ENCODE peak calls at places on chromosome 10, in four cellular contexts. One of them, this sample, is unnamed.

GRCh38 chr10:86521620-86522384 is at the start of gene WAPL:
- DNase-seq in fibroblast of lung: peak
- DNase-seq in MM.1S: peak
- DNase-seq in mammary epithelial cell: peak
- DNase-seq in this sample: peak

GRCh38 chr10:103661198-103661950 is 167.9 kb downstream of the NEURL1 start:
- DNase-seq in fibroblast of lung: peak
- DNase-seq in MM.1S: no peak
- DNase-seq in mammary epithelial cell: peak
- DNase-seq in this sample: no peak

GRCh38 chr10:988667-989545 is 672 bp downstream of the GTPBP4 start:
- DNase-seq in fibroblast of lung: peak
- DNase-seq in MM.1S: no peak
- DNase-seq in mammary epithelial cell: peak
- DNase-seq in this sample: peak

GRCh38 chr10:33288127-33288526 is 46.3 kb downstream of the NRP1 start:
- DNase-seq in fibroblast of lung: no peak
- DNase-seq in MM.1S: no peak
- DNase-seq in mammary epithelial cell: no peak
- DNase-seq in this sample: no peak

GRCh38 chr10:43393606-43394360 is 15.2 kb downstream of the HNRNPF start:
- DNase-seq in fibroblast of lung: no peak
- DNase-seq in MM.1S: no peak
- DNase-seq in mammary epithelial cell: no peak
- DNase-seq in this sample: no peak

GRCh38 chr10:97547889-97548485 is 24.6 kb upstream of the ANKRD2 start:
- DNase-seq in fibroblast of lung: peak
- DNase-seq in MM.1S: no peak
- DNase-seq in mammary epithelial cell: no peak
- DNase-seq in this sample: no peak

GRCh38 chr10:49609283-49610014 is 661 bp upstream of the SLC18A3 start:
- DNase-seq in fibroblast of lung: no peak
- DNase-seq in MM.1S: no peak
- DNase-seq in mammary epithelial cell: no peak
- DNase-seq in this sample: no peak

GRCh38 chr10:82968533-82968932 is 1093.5 kb downstream of the NRG3 start:
- DNase-seq in fibroblast of lung: no peak
- DNase-seq in MM.1S: no peak
- DNase-seq in mammary epithelial cell: no peak
- DNase-seq in this sample: no peak

GRCh38 chr10:17220652-17221100 is 7.4 kb upstream of the VIM start:
- DNase-seq in fibroblast of lung: peak
- DNase-seq in MM.1S: no peak
- DNase-seq in mammary epithelial cell: no peak
- DNase-seq in this sample: no peak

GRCh38 chr10:78963074-78964034 is 105.4 kb upstream of the ZMIZ1 start:
- DNase-seq in fibroblast of lung: peak
- DNase-seq in MM.1S: no peak
- DNase-seq in mammary epithelial cell: peak
- DNase-seq in this sample: no peak

GRCh38 chr10:93672022-93672678 is 30.2 kb downstream of the FRA10AC1 start:
- DNase-seq in fibroblast of lung: no peak
- DNase-seq in MM.1S: no peak
- DNase-seq in mammary epithelial cell: no peak
- DNase-seq in this sample: no peak

GRCh38 chr10:72226418-72227027 is 10.4 kb upstream of the ASCC1 start:
- DNase-seq in fibroblast of lung: no peak
- DNase-seq in MM.1S: no peak
- DNase-seq in mammary epithelial cell: no peak
- DNase-seq in this sample: no peak

GRCh38 chr10:61894150-61894549 is 7.3 kb upstream of the ARID5B start:
- DNase-seq in fibroblast of lung: peak
- DNase-seq in MM.1S: no peak
- DNase-seq in mammary epithelial cell: no peak
- DNase-seq in this sample: no peak

GRCh38 chr10:68604441-68604840 is 44.3 kb downstream of the TET1 start:
- DNase-seq in fibroblast of lung: peak
- DNase-seq in MM.1S: no peak
- DNase-seq in mammary epithelial cell: no peak
- DNase-seq in this sample: no peak

GRCh38 chr10:108801775-108802516 is 1121.4 kb downstream of the XPNPEP1 start:
- DNase-seq in fibroblast of lung: peak
- DNase-seq in MM.1S: no peak
- DNase-seq in mammary epithelial cell: no peak
- DNase-seq in this sample: no peak

GRCh38 chr10:131947631-131948347 is 33.9 kb downstream of the BNIP3 start:
- DNase-seq in fibroblast of lung: peak
- DNase-seq in MM.1S: no peak
- DNase-seq in mammary epithelial cell: peak
- DNase-seq in this sample: no peak

GRCh38 chr10:116465541-116465940 is 37.9 kb downstream of the PNLIPRP3 start:
- DNase-seq in fibroblast of lung: no peak
- DNase-seq in MM.1S: peak
- DNase-seq in mammary epithelial cell: no peak
- DNase-seq in this sample: no peak

GRCh38 chr10:12589271-12589670 is 239.9 kb downstream of the CAMK1D start:
- DNase-seq in fibroblast of lung: no peak
- DNase-seq in MM.1S: no peak
- DNase-seq in mammary epithelial cell: no peak
- DNase-seq in this sample: no peak

GRCh38 chr10:19710600-19710999 is 105.6 kb upstream of the PLXDC2 start:
- DNase-seq in fibroblast of lung: no peak
- DNase-seq in MM.1S: no peak
- DNase-seq in mammary epithelial cell: no peak
- DNase-seq in this sample: no peak

GRCh38 chr10:20834825-20835224 is 62.3 kb downstream of the NEBL start:
- DNase-seq in fibroblast of lung: no peak
- DNase-seq in MM.1S: no peak
- DNase-seq in mammary epithelial cell: no peak
- DNase-seq in this sample: no peak

GRCh38 chr10:65950075-65950474 is 975.8 kb upstream of the LRRTM3 start:
- DNase-seq in fibroblast of lung: no peak
- DNase-seq in MM.1S: no peak
- DNase-seq in mammary epithelial cell: peak
- DNase-seq in this sample: peak

GRCh38 chr10:29659770-29660097 is 25.0 kb upstream of the SVIL start:
- DNase-seq in fibroblast of lung: no peak
- DNase-seq in MM.1S: no peak
- DNase-seq in mammary epithelial cell: no peak
- DNase-seq in this sample: no peak

GRCh38 chr10:43689007-43689491 is 40.4 kb upstream of the ZNF32 start:
- DNase-seq in fibroblast of lung: no peak
- DNase-seq in MM.1S: no peak
- DNase-seq in mammary epithelial cell: no peak
- DNase-seq in this sample: no peak

GRCh38 chr10:109306698-109307097 is 616.6 kb downstream of the XPNPEP1 start:
- DNase-seq in fibroblast of lung: peak
- DNase-seq in MM.1S: no peak
- DNase-seq in mammary epithelial cell: no peak
- DNase-seq in this sample: no peak

GRCh38 chr10:67224553-67224952 is 298.7 kb downstream of the LRRTM3 start:
- DNase-seq in fibroblast of lung: no peak
- DNase-seq in MM.1S: no peak
- DNase-seq in mammary epithelial cell: no peak
- DNase-seq in this sample: no peak

GRCh38 chr10:72563327-72563932 is 62.4 kb downstream of the MICU1 start:
- DNase-seq in fibroblast of lung: no peak
- DNase-seq in MM.1S: peak
- DNase-seq in mammary epithelial cell: peak
- DNase-seq in this sample: no peak

GRCh38 chr10:103040424-103040823 is 122.3 kb downstream of the CNNM2 start:
- DNase-seq in fibroblast of lung: peak
- DNase-seq in MM.1S: no peak
- DNase-seq in mammary epithelial cell: peak
- DNase-seq in this sample: no peak

GRCh38 chr10:103855424-103855823 is at the start of gene SH3PXD2A:
- DNase-seq in fibroblast of lung: peak
- DNase-seq in MM.1S: no peak
- DNase-seq in mammary epithelial cell: no peak
- DNase-seq in this sample: no peak

GRCh38 chr10:131573256-131574215 is 262.0 kb upstream of the TCERG1L start:
- DNase-seq in fibroblast of lung: no peak
- DNase-seq in MM.1S: no peak
- DNase-seq in mammary epithelial cell: no peak
- DNase-seq in this sample: no peak

GRCh38 chr10:50988792-50989191 is 85.5 kb upstream of the PRKG1 start:
- DNase-seq in fibroblast of lung: peak
- DNase-seq in MM.1S: peak
- DNase-seq in mammary epithelial cell: no peak
- DNase-seq in this sample: peak

GRCh38 chr10:130300608-130301025 is 164.4 kb downstream of the GLRX3 start:
- DNase-seq in fibroblast of lung: no peak
- DNase-seq in MM.1S: no peak
- DNase-seq in mammary epithelial cell: no peak
- DNase-seq in this sample: no peak

GRCh38 chr10:117374506-117375359 is 507 bp downstream of the PDZD8 start:
- DNase-seq in fibroblast of lung: peak
- DNase-seq in MM.1S: peak
- DNase-seq in mammary epithelial cell: no peak
- DNase-seq in this sample: peak

DNA sequence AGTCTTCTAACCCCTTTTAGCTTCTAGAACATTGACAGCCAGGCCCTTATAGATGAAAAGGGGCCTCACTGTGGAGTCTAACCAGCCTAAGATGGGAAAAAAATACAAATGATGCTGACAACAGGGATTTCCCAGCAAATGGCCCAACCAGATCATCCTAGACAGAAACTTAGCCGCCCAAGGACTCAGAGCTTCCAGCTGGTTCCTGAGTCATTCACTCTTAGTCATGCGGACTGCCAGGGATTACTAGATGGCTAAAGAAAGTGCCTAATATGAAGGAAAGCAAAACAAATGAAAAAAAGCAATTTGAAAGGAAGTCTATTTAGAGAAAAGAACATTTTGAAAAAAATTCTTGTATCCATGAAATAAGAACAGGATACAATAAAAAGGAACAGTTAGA is 23.7 kb downstream of the TSPAN14 start:
- DNase-seq in fibroblast of lung: peak
- DNase-seq in MM.1S: no peak
- DNase-seq in mammary epithelial cell: peak
- DNase-seq in this sample: no peak
- H3K4me2 ChIP-seq in fibroblast of lung: no peak
- H3K4me2 ChIP-seq in MM.1S: no peak
- H3K4me2 ChIP-seq in mammary epithelial cell: no peak
- H3K4me2 ChIP-seq in this sample: no peak

DNA sequence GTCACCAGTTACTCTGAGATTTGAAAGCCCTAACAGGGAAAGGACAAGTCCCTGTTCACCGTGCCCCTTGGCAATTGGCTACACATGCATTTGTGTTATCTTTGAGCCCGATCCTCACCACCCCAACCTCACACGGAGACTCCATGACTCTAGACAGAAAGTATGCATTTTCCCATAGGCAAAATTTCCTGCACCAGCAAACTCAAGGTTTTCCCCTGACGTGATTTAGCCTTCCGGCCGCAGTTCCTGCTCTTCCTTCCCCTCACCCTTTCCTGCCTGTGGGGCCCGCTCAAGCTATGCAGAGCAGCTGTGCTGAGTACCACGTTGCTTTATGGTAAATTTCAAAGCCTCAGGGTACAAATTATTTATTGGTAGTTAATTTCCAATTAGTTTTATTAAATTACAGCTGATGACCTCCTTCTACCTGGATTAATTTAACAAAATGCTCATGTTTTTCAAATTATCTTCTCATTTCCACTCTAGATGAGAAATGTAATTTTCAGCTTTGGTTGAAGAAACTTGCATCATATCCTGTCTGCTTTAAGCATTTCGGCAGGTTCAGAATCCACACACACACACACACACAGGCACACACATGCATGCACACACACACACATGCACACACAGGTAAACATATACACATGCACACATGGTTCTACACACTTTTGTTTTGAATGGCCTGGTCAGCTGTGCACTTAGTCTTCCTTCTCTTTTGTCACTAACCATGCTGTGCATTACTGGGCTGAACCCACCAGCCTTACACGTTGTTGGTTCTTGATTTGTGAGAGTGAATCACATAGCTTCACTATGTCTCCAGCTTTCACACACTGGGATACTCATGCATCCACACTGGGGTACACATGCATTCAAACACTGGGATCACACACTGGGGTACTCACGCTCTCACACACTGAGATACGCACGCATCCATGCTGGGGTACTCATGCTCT is 283.1 kb upstream of the PITRM1 start:
- DNase-seq in fibroblast of lung: peak
- DNase-seq in MM.1S: no peak
- DNase-seq in mammary epithelial cell: peak
- DNase-seq in this sample: no peak
- H3K9ac ChIP-seq in fibroblast of lung: no peak
- H3K9ac ChIP-seq in MM.1S: no peak
- H3K9ac ChIP-seq in mammary epithelial cell: no peak
- H3K9ac ChIP-seq in this sample: no peak

GRCh38 chr10:47388879-47389278 is 4.8 kb upstream of the ZNF488 start:
- DNase-seq in fibroblast of lung: no peak
- DNase-seq in MM.1S: no peak
- DNase-seq in mammary epithelial cell: no peak
- DNase-seq in this sample: no peak
- H3K4me2 ChIP-seq in fibroblast of lung: no peak
- H3K4me2 ChIP-seq in MM.1S: no peak
- H3K4me2 ChIP-seq in mammary epithelial cell: no peak
- H3K4me2 ChIP-seq in this sample: no peak

GRCh38 chr10:22666287-22667092 is 47.9 kb downstream of the PIP4K2A start:
- DNase-seq in fibroblast of lung: peak
- DNase-seq in MM.1S: no peak
- DNase-seq in mammary epithelial cell: no peak
- DNase-seq in this sample: no peak

GRCh38 chr10:22667093-22667480 is 47.3 kb downstream of the PIP4K2A start:
- DNase-seq in fibroblast of lung: no peak
- DNase-seq in MM.1S: no peak
- DNase-seq in mammary epithelial cell: no peak
- DNase-seq in this sample: no peak

GRCh38 chr10:22670796-22671195 is 43.6 kb downstream of the PIP4K2A start:
- DNase-seq in fibroblast of lung: peak
- DNase-seq in MM.1S: no peak
- DNase-seq in mammary epithelial cell: no peak
- DNase-seq in this sample: no peak

GRCh38 chr10:22672594-22673392 is 41.6 kb downstream of the PIP4K2A start:
- DNase-seq in fibroblast of lung: peak
- DNase-seq in MM.1S: no peak
- DNase-seq in mammary epithelial cell: no peak
- DNase-seq in this sample: no peak

DNA sequence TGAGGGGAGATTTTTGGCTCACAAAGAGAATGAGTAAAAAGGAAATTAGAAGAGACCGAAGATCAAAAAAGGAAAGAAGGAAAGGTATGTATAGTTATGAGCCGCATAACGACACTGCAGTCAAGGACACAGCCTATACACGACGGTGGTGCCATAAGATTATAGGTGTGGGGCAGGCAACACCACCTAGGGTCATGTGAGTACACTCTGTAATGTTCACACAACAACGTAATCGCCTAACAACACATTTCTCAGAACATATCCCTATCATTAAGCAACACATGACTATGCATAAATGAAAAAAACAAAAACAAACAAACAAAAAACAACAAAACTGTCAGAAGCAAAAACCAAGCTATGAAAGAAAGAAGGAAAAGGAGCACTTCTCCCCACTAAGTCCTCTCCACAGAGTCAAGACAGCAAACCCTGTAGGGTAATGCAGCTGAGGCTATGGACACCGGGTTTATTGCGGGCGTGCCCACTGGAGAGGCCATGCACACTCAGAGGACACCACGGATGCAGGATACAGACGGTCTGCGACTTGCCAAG is 45.1 kb downstream of the PIP4K2A start:
- DNase-seq in fibroblast of lung: no peak
- DNase-seq in MM.1S: no peak
- DNase-seq in mammary epithelial cell: no peak
- DNase-seq in this sample: no peak
- H3K9ac ChIP-seq in fibroblast of lung: no peak
- H3K9ac ChIP-seq in MM.1S: no peak
- H3K9ac ChIP-seq in mammary epithelial cell: no peak
- H3K9ac ChIP-seq in this sample: no peak